ENCODE peak calls at places on chromosomes 5 and 9, in four cellular contexts. T, A, N and C are unnamed samples.

GRCh38 chr9:113649054-113649453 is 185.5 kb downstream of the RGS3 start:
- DNase-seq in T (peak), A (no peak), N (no peak), C (peak)

GRCh38 chr5:119055267-119055666 is 15.6 kb upstream of the DMXL1 start:
- DNase-seq in T (no peak), A (no peak), N (no peak), C (no peak)

GRCh38 chr5:171688696-171689495 is 96.7 kb upstream of the SMIM23 start:
- DNase-seq in T (no peak), A (no peak), N (no peak), C (no peak)

GRCh38 chr5:151622367-151623097 is 31.4 kb upstream of the FAT2 start:
- DNase-seq in T (no peak), A (no peak), N (no peak), C (peak)

GRCh38 chr5:138824924-138825863 is 49.9 kb downstream of the LRRTM2 start:
- DNase-seq in T (peak), A (peak), N (no peak), C (no peak)

GRCh38 chr5:125227333-125228075 is 481.1 kb upstream of the ZNF608 start:
- DNase-seq in T (peak), A (peak), N (no peak), C (peak)

GRCh38 chr5:139745121-139745799 is 50.3 kb upstream of the PSD2 start:
- DNase-seq in T (peak), A (peak), N (peak), C (peak)

GRCh38 chr5:177491429-177491945 is 5.9 kb downstream of the PDLIM7 start:
- DNase-seq in T (peak), A (peak), N (no peak), C (no peak)

GRCh38 chr5:177470759-177471536 is 2.5 kb downstream of the DBN1 start:
- DNase-seq in T (peak), A (peak), N (no peak), C (peak)

GRCh38 chr9:115167175-115167574 is 49.2 kb upstream of the TNC start:
- DNase-seq in T (peak), A (peak), N (no peak), C (peak)

GRCh38 chr5:53211799-53212198 is 102.2 kb upstream of the MOCS2 start:
- DNase-seq in T (peak), A (peak), N (no peak), C (peak)

GRCh38 chr9:38394419-38394818 is 1.9 kb downstream of the ALDH1B1 start:
- DNase-seq in T (no peak), A (no peak), N (no peak), C (no peak)

GRCh38 chr5:96616801-96617200 is 45.4 kb upstream of the CAST start:
- DNase-seq in T (no peak), A (no peak), N (no peak), C (no peak)

GRCh38 chr5:176529824-176530195 is 7.4 kb downstream of the RNF44 start:
- DNase-seq in T (no peak), A (no peak), N (no peak), C (no peak)

GRCh38 chr5:178235600-178235998 is 3.0 kb upstream of the PHYKPL start:
- DNase-seq in T (no peak), A (no peak), N (no peak), C (no peak)